ENCODE peak calls at places on chromosome 1, in ten cellular contexts. U is T-helper 2 cell; X is HT1080; I is NCI-H1105; H is iris pigment epithelial cell; P is choroid plexus epithelial cell; G is left colon; Y is NCI-H1436; K is stimulated activated CD4-positive, alpha-beta T cell treated with anti-CD3 and anti-CD28 coated beads, Interleukin-1b, Interleukin-23, amount 100 ng/mL, for 1 hour; T is WTC11. V is an unnamed sample.

GRCh38 chr1:47529520-47530098 is 91.8 kb downstream of the FOXD2 start:
- DNase-seq in U (no peak), X (no peak), I (no peak), H (no peak), P (no peak), G (no peak), Y (no peak), K (no peak), T (no peak), V (no peak)

GRCh38 chr1:201496296-201496690 is 10.6 kb downstream of the CSRP1 start:
- DNase-seq in U (no peak), X (no peak), I (peak), H (no peak), P (no peak), G (no peak), Y (no peak), K (no peak), T (no peak), V (no peak)

GRCh38 chr1:223401873-223402789 is 8.9 kb downstream of the CCDC185 start:
- DNase-seq in U (no peak), X (peak), I (no peak), H (peak), P (peak), G (no peak), Y (no peak), K (no peak), T (no peak), V (no peak)

GRCh38 chr1:82934069-82934468 is 1064.9 kb downstream of the TTLL7 start:
- DNase-seq in U (no peak), X (no peak), I (peak), H (no peak), P (no peak), G (no peak), Y (no peak), K (no peak), T (no peak), V (no peak)

GRCh38 chr1:67921725-67922489 is 88.6 kb upstream of the GNG12 start:
- DNase-seq in U (no peak), X (peak), I (no peak), H (peak), P (peak), G (no peak), Y (no peak), K (no peak), T (no peak), V (no peak)

GRCh38 chr1:199593475-199593874 is 434.0 kb upstream of the NR5A2 start:
- DNase-seq in U (no peak), X (no peak), I (no peak), H (no peak), P (no peak), G (no peak), Y (no peak), K (no peak), T (no peak), V (no peak)

GRCh38 chr1:169161512-169162194 is 55.2 kb downstream of the ATP1B1 start:
- DNase-seq in U (no peak), X (peak), I (no peak), H (peak), P (peak), G (no peak), Y (no peak), K (no peak), T (no peak), V (no peak)

GRCh38 chr1:46181343-46182260 is 5.3 kb upstream of the P3R3URF start:
- DNase-seq in U (no peak), X (peak), I (no peak), H (peak), P (peak), G (no peak), Y (no peak), K (no peak), T (no peak), V (no peak)

GRCh38 chr1:6638226-6638625 is 13.6 kb downstream of the THAP3 start:
- DNase-seq in U (no peak), X (no peak), I (no peak), H (peak), P (no peak), G (peak), Y (no peak), K (no peak), T (no peak), V (peak)

GRCh38 chr1:24139846-24140425 is 3.0 kb downstream of the IL22RA1 start:
- DNase-seq in U (no peak), X (no peak), I (no peak), H (no peak), P (no peak), G (no peak), Y (no peak), K (no peak), T (no peak), V (no peak)